ENCODE peak calls at places on chromosomes 3 and 15, in nine cellular contexts. T is fibroblast of lung, X is RWPE1, S is mesendoderm, E is AG04450, J is brain microvascular endothelial cell, G is upper lobe of left lung, P is IMR-90, N is tibial artery. R is an unnamed sample.

GRCh38 chr3:58117561-58118305 is 93.0 kb downstream of the DNASE1L3 start:
- DNase-seq in T (peak), X (no peak), S (peak), E (no peak), J (peak), G (peak), P (peak), N (peak), R (peak)

GRCh38 chr3:193594946-193595689 is 2.1 kb downstream of the OPA1 start:
- DNase-seq in T (no peak), X (peak), S (peak), E (no peak), J (peak), G (no peak), P (peak), N (no peak), R (no peak)

GRCh38 chr15:25742008-25742407 is 121.1 kb downstream of the ATP10A start:
- DNase-seq in T (no peak), X (no peak), S (peak), E (no peak), J (no peak), G (no peak), P (no peak), N (no peak), R (no peak)

GRCh38 chr3:69541823-69542264 is 156.0 kb upstream of the FRMD4B start:
- DNase-seq in T (peak), X (peak), S (peak), E (no peak), J (no peak), G (no peak), P (no peak), N (no peak), R (peak)

GRCh38 chr3:150238043-150238802 is 169.9 kb upstream of the TSC22D2 start:
- DNase-seq in T (no peak), X (no peak), S (no peak), E (no peak), J (no peak), G (no peak), P (no peak), N (no peak), R (no peak)

GRCh38 chr3:177348974-177349373 is 151.7 kb upstream of the TBL1XR1 start:
- DNase-seq in T (no peak), X (no peak), S (no peak), E (no peak), J (no peak), G (no peak), P (no peak), N (no peak), R (no peak)

GRCh38 chr3:141336672-141337522 is 31.4 kb upstream of the ZBTB38 start:
- DNase-seq in T (peak), X (peak), S (no peak), E (no peak), J (peak), G (no peak), P (peak), N (no peak), R (no peak)

GRCh38 chr3:37458162-37458895 is 283.9 kb upstream of the LRRFIP2 start:
- DNase-seq in T (no peak), X (no peak), S (peak), E (no peak), J (no peak), G (no peak), P (no peak), N (peak), R (no peak)

GRCh38 chr15:33031324-33031736 is 163.2 kb downstream of the FMN1 start:
- DNase-seq in T (peak), X (no peak), S (peak), E (no peak), J (peak), G (no peak), P (peak), N (no peak), R (no peak)

GRCh38 chr15:41919201-41919820 is 25.5 kb upstream of the SPTBN5 start:
- DNase-seq in T (peak), X (no peak), S (no peak), E (no peak), J (no peak), G (no peak), P (no peak), N (peak), R (no peak)

GRCh38 chr3:138686771-138687221 is 78.2 kb downstream of the FAIM start:
- DNase-seq in T (peak), X (no peak), S (no peak), E (peak), J (peak), G (no peak), P (peak), N (no peak), R (no peak)

GRCh38 chr3:141201122-141201521 is 30.5 kb upstream of the PXYLP1 start:
- DNase-seq in T (no peak), X (no peak), S (no peak), E (no peak), J (no peak), G (no peak), P (no peak), N (no peak), R (no peak)

GRCh38 chr15:93152264-93152884 is 63.4 kb upstream of the RGMA start:
- DNase-seq in T (no peak), X (no peak), S (no peak), E (no peak), J (no peak), G (peak), P (no peak), N (no peak), R (no peak)

GRCh38 chr15:76501726-76502125 is 165.2 kb downstream of the ISL2 start:
- DNase-seq in T (no peak), X (no peak), S (no peak), E (no peak), J (no peak), G (no peak), P (peak), N (no peak), R (no peak)

GRCh38 chr3:171328419-171329082 is 131.7 kb downstream of the TNIK start:
- DNase-seq in T (peak), X (no peak), S (peak), E (no peak), J (no peak), G (peak), P (no peak), N (no peak), R (no peak)

GRCh38 chr3:153768559-153769469 is 352.4 kb upstream of the ARHGEF26 start:
- DNase-seq in T (peak), X (peak), S (peak), E (peak), J (peak), G (peak), P (peak), N (no peak), R (peak)

GRCh38 chr3:71130516-71131384 is 452.8 kb downstream of the FOXP1 start:
- DNase-seq in T (peak), X (peak), S (peak), E (peak), J (peak), G (peak), P (peak), N (peak), R (peak)

GRCh38 chr15:57751177-57751800 is 44.8 kb downstream of the POLR2M start:
- DNase-seq in T (peak), X (peak), S (peak), E (peak), J (peak), G (no peak), P (peak), N (no peak), R (no peak)

GRCh38 chr3:72888546-72889309 is 882 bp downstream of the GXYLT2 start:
- DNase-seq in T (peak), X (no peak), S (peak), E (no peak), J (no peak), G (no peak), P (peak), N (no peak), R (peak)

GRCh38 chr3:34065901-34066300 is 267.5 kb downstream of the PDCD6IP start:
- DNase-seq in T (no peak), X (no peak), S (no peak), E (no peak), J (no peak), G (no peak), P (no peak), N (no peak), R (no peak)

GRCh38 chr3:39192490-39193092 is at the start of gene XIRP1:
- DNase-seq in T (peak), X (no peak), S (no peak), E (no peak), J (no peak), G (no peak), P (peak), N (no peak), R (no peak)

GRCh38 chr3:156135921-156136655 is 15.7 kb downstream of the KCNAB1 start:
- DNase-seq in T (no peak), X (no peak), S (peak), E (no peak), J (no peak), G (no peak), P (no peak), N (no peak), R (no peak)

GRCh38 chr15:42392309-42393024 is 33.2 kb downstream of the CAPN3 start:
- DNase-seq in T (no peak), X (no peak), S (no peak), E (no peak), J (no peak), G (no peak), P (no peak), N (no peak), R (no peak)

GRCh38 chr3:107987036-107987557 is 103.7 kb downstream of the CD47 start:
- DNase-seq in T (peak), X (peak), S (no peak), E (peak), J (peak), G (peak), P (peak), N (peak), R (no peak)

GRCh38 chr3:127787966-127788365 is 34.3 kb downstream of the MGLL start:
- DNase-seq in T (no peak), X (no peak), S (no peak), E (no peak), J (no peak), G (no peak), P (no peak), N (no peak), R (no peak)

GRCh38 chr15:76056931-76057330 is 2.9 kb upstream of the TMEM266 start:
- DNase-seq in T (no peak), X (peak), S (peak), E (no peak), J (no peak), G (no peak), P (no peak), N (no peak), R (no peak)

GRCh38 chr15:90790057-90790456 is 72.9 kb downstream of the BLM start:
- DNase-seq in T (no peak), X (no peak), S (no peak), E (no peak), J (no peak), G (no peak), P (no peak), N (no peak), R (no peak)

GRCh38 chr3:16399473-16399872 is 114.0 kb downstream of the RFTN1 start:
- DNase-seq in T (peak), X (no peak), S (peak), E (peak), J (peak), G (peak), P (peak), N (no peak), R (no peak)

GRCh38 chr3:16398542-16399126 is 114.9 kb downstream of the RFTN1 start:
- DNase-seq in T (no peak), X (no peak), S (no peak), E (no peak), J (no peak), G (no peak), P (no peak), N (no peak), R (no peak)

GRCh38 chr3:16392733-16393132 is 120.8 kb downstream of the RFTN1 start:
- DNase-seq in T (peak), X (no peak), S (no peak), E (peak), J (no peak), G (no peak), P (peak), N (no peak), R (no peak)

GRCh38 chr3:16395229-16395628 is 118.3 kb downstream of the RFTN1 start:
- DNase-seq in T (no peak), X (no peak), S (no peak), E (no peak), J (no peak), G (no peak), P (no peak), N (no peak), R (no peak)

DNA sequence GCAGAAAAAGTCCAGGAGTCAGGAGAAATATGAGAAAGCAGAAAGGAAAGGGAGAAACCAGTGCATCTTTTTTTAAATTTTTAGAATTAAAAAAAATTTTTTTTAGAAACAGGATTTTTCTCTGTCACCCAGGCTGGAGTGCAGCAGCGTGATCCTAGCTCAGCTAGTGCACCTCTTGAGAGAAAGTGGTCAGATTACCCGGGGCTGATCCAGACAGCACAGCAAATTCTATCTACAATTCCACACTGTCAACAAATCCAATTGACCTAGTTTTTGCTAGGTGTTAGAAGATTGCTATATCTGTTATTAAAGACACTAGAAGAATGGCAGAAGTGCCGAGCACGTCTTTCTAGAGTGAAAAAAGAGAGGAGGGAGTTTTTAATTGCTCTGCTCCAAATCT is 117.3 kb downstream of the RFTN1 start:
- DNase-seq in T (no peak), X (no peak), S (no peak), E (no peak), J (no peak), G (no peak), P (no peak), N (no peak), R (no peak)
- H3K27ac ChIP-seq in T (no peak), X (no peak), S (no peak), E (no peak), J (no peak), G (no peak), P (no peak), N (no peak), R (no peak)

GRCh38 chr3:12780776-12781175 is 15.7 kb upstream of the CAND2 start:
- DNase-seq in T (no peak), X (no peak), S (no peak), E (peak), J (no peak), G (no peak), P (peak), N (no peak), R (no peak)
- H3K27ac ChIP-seq in T (no peak), X (no peak), S (no peak), E (peak), J (no peak), G (no peak), P (peak), N (no peak), R (no peak)

DNA sequence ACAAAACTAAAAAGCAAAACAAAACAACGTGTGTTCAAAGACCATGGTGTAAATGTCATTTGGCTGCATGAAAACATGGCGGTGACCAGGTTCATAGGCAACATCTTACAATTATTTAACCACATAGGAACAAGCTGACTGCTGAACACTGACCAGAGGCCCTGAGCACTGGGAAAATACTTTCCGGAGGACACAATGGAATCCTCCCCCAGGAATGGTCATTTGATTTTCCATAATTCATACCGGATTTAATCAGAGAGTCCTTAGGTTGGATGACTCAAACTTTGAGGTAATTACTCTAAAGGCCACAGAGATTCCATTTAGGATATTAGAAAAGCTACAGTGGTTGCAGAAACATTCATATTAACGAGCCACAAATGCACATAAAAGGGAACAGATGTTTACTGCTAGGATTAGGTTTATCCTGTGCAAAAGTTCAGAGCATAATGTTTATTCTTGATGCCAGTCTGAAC is 254.7 kb downstream of the NR1D2 start:
- DNase-seq in T (no peak), X (no peak), S (no peak), E (no peak), J (no peak), G (no peak), P (no peak), N (no peak), R (no peak)
- H3K27ac ChIP-seq in T (no peak), X (no peak), S (no peak), E (no peak), J (no peak), G (no peak), P (no peak), N (no peak), R (no peak)

GRCh38 chr15:44087578-44088190 is 107.4 kb downstream of the FRMD5 start:
- DNase-seq in T (peak), X (peak), S (peak), E (peak), J (peak), G (no peak), P (peak), N (no peak), R (no peak)
- H3K27ac ChIP-seq in T (no peak), X (no peak), S (no peak), E (no peak), J (peak), G (no peak), P (no peak), N (no peak), R (no peak)

GRCh38 chr15:38614621-38615020 is 50.0 kb upstream of the RASGRP1 start:
- DNase-seq in T (no peak), X (no peak), S (no peak), E (no peak), J (no peak), G (no peak), P (no peak), N (no peak), R (no peak)

GRCh38 chr15:38611228-38611627 is 46.6 kb upstream of the RASGRP1 start:
- DNase-seq in T (no peak), X (no peak), S (no peak), E (no peak), J (no peak), G (no peak), P (no peak), N (no peak), R (no peak)

GRCh38 chr15:38613085-38613484 is 48.5 kb upstream of the RASGRP1 start:
- DNase-seq in T (no peak), X (no peak), S (peak), E (no peak), J (no peak), G (no peak), P (no peak), N (no peak), R (no peak)

GRCh38 chr15:38610748-38611147 is 46.1 kb upstream of the RASGRP1 start:
- DNase-seq in T (no peak), X (no peak), S (no peak), E (no peak), J (no peak), G (no peak), P (no peak), N (no peak), R (no peak)

GRCh38 chr15:38612159-38612863 is 47.7 kb upstream of the RASGRP1 start:
- DNase-seq in T (no peak), X (peak), S (no peak), E (no peak), J (no peak), G (no peak), P (no peak), N (no peak), R (no peak)
- H3K27ac ChIP-seq in T (no peak), X (no peak), S (no peak), E (no peak), J (no peak), G (no peak), P (no peak), N (no peak), R (no peak)

R was measured in substantia nigra.